ENCODE peak calls at places on chromosome 11, in six cellular contexts. One of them, this sample, is unnamed.

GRCh38 chr11:118933486-118933885 is 7.8 kb upstream of the BCL9L start:
- DNase-seq in caudate nucleus: no peak
- DNase-seq in COR-L47: no peak
- DNase-seq in stomach: peak; percentile 42
- DNase-seq in NCI-H2029: no peak
- DNase-seq in left cardiac atrium: no peak
- DNase-seq in this sample: no peak

GRCh38 chr11:70616938-70617674 is 218.8 kb downstream of the CTTN start:
- DNase-seq in caudate nucleus: no peak
- DNase-seq in COR-L47: no peak
- DNase-seq in stomach: no peak
- DNase-seq in NCI-H2029: no peak
- DNase-seq in left cardiac atrium: no peak
- DNase-seq in this sample: no peak

GRCh38 chr11:19800162-19800561 is 87.5 kb downstream of the NAV2 start:
- DNase-seq in caudate nucleus: no peak
- DNase-seq in COR-L47: no peak
- DNase-seq in stomach: no peak
- DNase-seq in NCI-H2029: no peak
- DNase-seq in left cardiac atrium: no peak
- DNase-seq in this sample: no peak

GRCh38 chr11:71139516-71140205 is 112.7 kb downstream of the SHANK2 start:
- DNase-seq in caudate nucleus: peak; percentile 83
- DNase-seq in COR-L47: no peak
- DNase-seq in stomach: peak; percentile 84
- DNase-seq in NCI-H2029: peak; percentile 42
- DNase-seq in left cardiac atrium: peak; percentile 56
- DNase-seq in this sample: peak; percentile 81

GRCh38 chr11:35235944-35236666 is 97.1 kb downstream of the CD44 start:
- DNase-seq in caudate nucleus: no peak
- DNase-seq in COR-L47: no peak
- DNase-seq in stomach: peak; percentile 72
- DNase-seq in NCI-H2029: peak; percentile 39
- DNase-seq in left cardiac atrium: no peak
- DNase-seq in this sample: no peak

GRCh38 chr11:118885831-118886571 is 2.3 kb downstream of the CXCR5 start:
- DNase-seq in caudate nucleus: no peak
- DNase-seq in COR-L47: no peak
- DNase-seq in stomach: no peak
- DNase-seq in NCI-H2029: no peak
- DNase-seq in left cardiac atrium: no peak
- DNase-seq in this sample: no peak

GRCh38 chr11:64000026-64000739 is 13.9 kb downstream of the OTUB1 start:
- DNase-seq in caudate nucleus: peak; percentile 28
- DNase-seq in COR-L47: no peak
- DNase-seq in stomach: peak; percentile 80
- DNase-seq in NCI-H2029: no peak
- DNase-seq in left cardiac atrium: peak; percentile 79
- DNase-seq in this sample: peak; percentile 59

GRCh38 chr11:67202045-67202444 is 64.2 kb upstream of the GRK2 start:
- DNase-seq in caudate nucleus: no peak
- DNase-seq in COR-L47: no peak
- DNase-seq in stomach: no peak
- DNase-seq in NCI-H2029: no peak
- DNase-seq in left cardiac atrium: no peak
- DNase-seq in this sample: no peak

GRCh38 chr11:134333951-134334350 is 2.2 kb downstream of the GLB1L2 start:
- DNase-seq in caudate nucleus: no peak
- DNase-seq in COR-L47: no peak
- DNase-seq in stomach: no peak
- DNase-seq in NCI-H2029: no peak
- DNase-seq in left cardiac atrium: no peak
- DNase-seq in this sample: no peak

GRCh38 chr11:102144357-102145342 is 34.4 kb downstream of the YAP1 start:
- DNase-seq in caudate nucleus: no peak
- DNase-seq in COR-L47: no peak
- DNase-seq in stomach: peak; percentile 57
- DNase-seq in NCI-H2029: no peak
- DNase-seq in left cardiac atrium: peak; percentile 62
- DNase-seq in this sample: peak; percentile 62

GRCh38 chr11:65087216-65087615 is 3.2 kb downstream of the ZFPL1 start:
- DNase-seq in caudate nucleus: no peak
- DNase-seq in COR-L47: no peak
- DNase-seq in stomach: no peak
- DNase-seq in NCI-H2029: no peak
- DNase-seq in left cardiac atrium: no peak
- DNase-seq in this sample: no peak

GRCh38 chr11:44909557-44909956 is 41.1 kb downstream of the TP53I11 start:
- DNase-seq in caudate nucleus: no peak
- DNase-seq in COR-L47: no peak
- DNase-seq in stomach: no peak
- DNase-seq in NCI-H2029: no peak
- DNase-seq in left cardiac atrium: no peak
- DNase-seq in this sample: no peak

GRCh38 chr11:35190804-35191348 is 51.9 kb downstream of the CD44 start:
- DNase-seq in caudate nucleus: no peak
- DNase-seq in COR-L47: no peak
- DNase-seq in stomach: no peak
- DNase-seq in NCI-H2029: no peak
- DNase-seq in left cardiac atrium: no peak
- DNase-seq in this sample: no peak